ENCODE peak calls at places on chromosome 21, in nine cellular contexts. E is heart left ventricle, T is H54, X is IMR-90, P is GM12892, A is lower leg skin, B is right lobe of liver, L is ovary, J is testis. I is an unnamed sample.

GRCh38 chr21:42113926-42114409 is 42.9 kb downstream of the UMODL1 start:
- DNase-seq in A (peak), L (no peak), P (no peak), B (no peak), J (no peak), X (no peak), E (peak), T (no peak), I (no peak)

GRCh38 chr21:7953058-7953457 is 2568.3 kb upstream of the TPTE start:
- DNase-seq in P (no peak), B (no peak), A (no peak), J (no peak), T (no peak), X (no peak), E (no peak), L (no peak), I (no peak)

GRCh38 chr21:21406918-21407317 is 408.7 kb downstream of the NCAM2 start:
- DNase-seq in B (no peak), P (no peak), X (no peak), A (no peak), E (no peak), T (no peak), L (no peak), J (no peak), I (no peak)

GRCh38 chr21:41961753-41962152 is 7.9 kb upstream of the C2CD2 start:
- DNase-seq in J (peak), B (no peak), E (no peak), P (no peak), L (no peak), X (no peak), A (no peak), T (no peak), I (no peak)

GRCh38 chr21:37166733-37167132 is 93.7 kb downstream of the TTC3 start:
- DNase-seq in A (no peak), B (no peak), E (no peak), X (no peak), J (no peak), T (peak), L (no peak), P (no peak), I (peak)

GRCh38 chr21:16942703-16943102 is 570.1 kb upstream of the CXADR start:
- DNase-seq in T (no peak), X (peak), E (no peak), P (no peak), J (no peak), B (no peak), A (no peak), L (no peak), I (no peak)

GRCh38 chr21:17775431-17776126 is 43.6 kb downstream of the C21orf91 start:
- DNase-seq in P (no peak), L (no peak), J (no peak), T (no peak), X (no peak), B (no peak), A (no peak), E (no peak), I (no peak)

GRCh38 chr21:29133796-29134195 is 3.4 kb downstream of the MAP3K7CL start:
- DNase-seq in X (no peak), A (no peak), J (no peak), L (no peak), B (no peak), P (no peak), E (no peak), T (no peak), I (no peak)

GRCh38 chr21:17550671-17551308 is 37.9 kb downstream of the CXADR start:
- DNase-seq in P (no peak), A (no peak), B (no peak), E (no peak), J (no peak), L (no peak), X (no peak), T (no peak), I (no peak)

GRCh38 chr21:16022121-16022520 is 292.3 kb downstream of the USP25 start:
- DNase-seq in A (no peak), X (no peak), T (no peak), B (no peak), L (no peak), J (no peak), P (no peak), E (no peak), I (no peak)

GRCh38 chr21:42609806-42610205 is 43.6 kb upstream of the PDE9A start:
- DNase-seq in A (no peak), T (no peak), E (no peak), L (no peak), P (no peak), B (no peak), X (no peak), J (peak), I (no peak)

GRCh38 chr21:34614693-34615486 is at the start of gene RCAN1:
- DNase-seq in B (peak), P (peak), A (peak), X (peak), J (peak), T (peak), L (peak), E (peak), I (peak)
- TF ChIP-seq POLR2A in B (peak), P (no peak), A (no peak), X (no peak), J (no peak), T (peak), L (no peak), E (no peak), I (peak)

GRCh38 chr21:36069713-36070573 is at the start of gene CBR1:
- DNase-seq in E (peak), B (peak), J (peak), P (peak), L (peak), X (peak), A (peak), T (peak), I (peak)
- TF ChIP-seq POLR2A in E (no peak), B (peak), J (peak), P (peak), L (peak), X (no peak), A (no peak), T (peak), I (peak)

GRCh38 chr21:35457097-35457496 is 408.0 kb upstream of the RUNX1 start:
- DNase-seq in X (no peak), E (no peak), L (no peak), B (no peak), T (no peak), A (no peak), J (no peak), P (no peak), I (no peak)
- TF ChIP-seq POLR2A in X (no peak), E (no peak), L (no peak), B (no peak), T (no peak), A (no peak), J (no peak), P (no peak), I (no peak)

GRCh38 chr21:39388811-39389155 is 39.9 kb upstream of the HMGN1 start:
- DNase-seq in B (no peak), A (no peak), X (no peak), E (no peak), P (no peak), J (no peak), T (no peak), L (no peak), I (no peak)

GRCh38 chr21:39388038-39388810 is 39.3 kb upstream of the HMGN1 start:
- DNase-seq in L (peak), X (peak), J (peak), P (peak), B (peak), E (peak), A (peak), T (peak), I (peak)

GRCh38 chr21:39386194-39386593 is 37.3 kb upstream of the HMGN1 start:
- DNase-seq in X (no peak), T (no peak), B (no peak), J (peak), E (peak), L (peak), P (no peak), A (no peak), I (peak)

GRCh38 chr21:39386899-39387298 is 38.0 kb upstream of the HMGN1 start:
- DNase-seq in B (no peak), T (no peak), A (no peak), L (no peak), E (no peak), X (no peak), J (no peak), P (no peak), I (no peak)

GRCh38 chr21:39387461-39388037 is 38.7 kb upstream of the HMGN1 start:
- DNase-seq in J (peak), P (peak), A (peak), B (peak), T (peak), X (peak), E (peak), L (peak), I (peak)
- TF ChIP-seq POLR2A in J (no peak), P (no peak), A (no peak), B (peak), T (peak), X (no peak), E (no peak), L (no peak), I (no peak)

GRCh38 chr21:26964379-26964778 is 2.5 kb downstream of the ADAMTS5 start:
- DNase-seq in J (peak), X (peak), B (no peak), T (no peak), L (peak), A (peak), E (peak), P (no peak), I (no peak)
- TF ChIP-seq POLR2A in J (no peak), X (no peak), B (no peak), T (no peak), L (peak), A (no peak), E (no peak), P (no peak), I (no peak)

GRCh38 chr21:44589586-44590305 is 2.6 kb downstream of the KRTAP10-6 start:
- DNase-seq in J (no peak), T (no peak), X (no peak), L (no peak), E (no peak), P (no peak), A (no peak), B (no peak), I (no peak)

GRCh38 chr21:44593598-44594405 is 1.5 kb upstream of the KRTAP10-6 start:
- DNase-seq in B (peak), L (no peak), J (no peak), X (peak), A (no peak), E (no peak), P (no peak), T (no peak), I (peak)

GRCh38 chr21:44594406-44594916 is 2.2 kb upstream of the KRTAP10-6 start:
- DNase-seq in P (no peak), L (no peak), T (no peak), J (no peak), X (no peak), E (no peak), B (no peak), A (no peak), I (peak)

GRCh38 chr21:44590311-44590721 is 2.0 kb downstream of the KRTAP10-6 start:
- DNase-seq in J (no peak), E (no peak), B (no peak), L (no peak), P (no peak), A (no peak), T (no peak), X (no peak), I (no peak)

DNA sequence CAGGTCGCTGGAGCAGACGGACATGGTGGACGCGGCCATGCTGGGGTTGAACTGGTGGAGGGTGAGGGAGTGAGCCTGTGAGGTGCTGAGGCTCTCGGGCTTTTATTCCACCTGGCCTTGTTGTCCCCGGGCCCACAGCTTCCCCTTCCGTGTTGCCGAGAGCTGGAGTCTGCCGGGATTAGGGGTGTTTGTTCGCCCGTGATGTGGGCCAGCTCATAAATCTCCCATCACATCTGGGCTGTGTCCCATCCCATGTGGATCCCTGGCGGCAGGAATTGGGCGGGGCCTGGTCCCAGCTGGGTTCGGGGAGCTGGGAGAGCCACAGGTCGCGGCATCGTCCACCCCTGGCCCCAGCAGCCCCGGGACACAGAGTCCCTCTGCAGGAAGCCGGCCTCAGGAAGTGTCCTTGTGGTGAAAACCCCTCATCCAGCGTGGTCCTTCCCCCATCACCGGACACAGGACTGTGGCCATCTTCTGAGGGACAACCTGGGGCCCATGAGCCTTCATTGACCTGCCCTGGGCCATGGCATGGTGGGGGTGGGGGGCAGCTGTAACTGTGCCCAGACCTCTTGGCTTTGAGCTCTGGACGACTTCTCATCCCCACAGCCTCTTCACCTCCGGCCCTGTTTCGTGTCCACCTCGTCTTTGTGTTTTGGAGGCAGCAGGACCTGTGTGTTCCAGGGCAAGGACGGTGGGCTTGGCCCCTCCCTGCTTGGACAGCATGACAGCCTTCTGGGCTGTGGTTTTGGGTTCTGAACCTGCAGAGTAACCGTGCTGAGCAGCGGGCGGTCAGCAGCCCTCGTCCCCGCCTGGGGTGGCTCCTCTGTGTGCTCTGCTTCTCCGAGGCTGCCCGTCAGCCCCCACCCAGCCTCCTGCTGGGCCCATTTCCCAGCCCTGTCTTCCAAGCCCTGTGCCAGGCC is at the start of gene KRTAP10-6:
- DNase-seq in P (no peak), X (no peak), T (no peak), B (peak), L (no peak), E (no peak), A (no peak), J (no peak), I (no peak)
- TF ChIP-seq POLR2A in P (no peak), X (no peak), T (no peak), B (no peak), L (no peak), E (no peak), A (no peak), J (no peak), I (no peak)

DNA sequence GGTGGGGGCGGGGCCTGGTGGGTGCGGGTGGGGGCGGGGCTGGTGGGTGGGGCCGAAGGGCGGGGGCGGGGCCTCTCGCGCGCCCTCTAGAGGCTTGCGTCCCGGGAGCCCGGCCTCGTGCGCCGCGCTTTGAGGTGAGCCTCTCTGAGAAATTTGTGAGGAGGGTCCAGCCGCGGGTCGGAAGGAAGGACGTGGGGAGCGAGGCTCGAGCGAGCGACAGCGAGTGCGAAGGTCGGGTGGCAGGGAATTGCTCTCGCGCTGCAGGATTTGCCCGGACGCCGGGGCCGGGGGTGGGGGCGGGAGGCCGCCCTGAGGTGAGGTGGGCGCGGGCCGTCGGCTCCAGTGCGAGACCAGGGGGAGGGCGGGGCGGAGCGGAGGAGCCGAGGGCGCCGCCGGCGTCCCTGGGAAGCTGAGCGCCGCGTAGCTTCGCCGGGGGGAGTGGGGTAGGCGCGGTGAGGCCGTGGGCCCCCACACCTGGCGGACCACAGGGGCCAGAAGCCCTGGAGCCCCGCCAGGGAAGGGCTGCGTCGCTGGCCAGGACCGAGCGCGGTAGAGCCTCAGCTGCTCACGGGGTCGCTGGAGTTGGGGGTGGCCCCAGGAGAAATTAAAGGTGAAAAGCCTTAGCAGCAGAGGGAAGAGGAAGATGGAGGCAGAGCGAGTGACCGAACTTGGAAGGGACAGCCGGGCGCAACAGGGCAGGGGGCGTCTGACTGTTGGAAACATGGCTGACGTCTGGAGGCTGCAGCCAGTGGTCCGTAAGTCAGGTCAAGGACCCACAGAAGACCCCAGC is 754 bp upstream of the LSS start:
- DNase-seq in X (no peak), E (peak), J (no peak), T (peak), A (peak), P (peak), B (no peak), L (peak), I (no peak)
- TF ChIP-seq POLR2A in X (no peak), E (no peak), J (no peak), T (peak), A (no peak), P (peak), B (no peak), L (no peak), I (no peak)

I was measured in erythroblast.